ENCODE peak calls at places on chromosomes 1 and 21, in four cellular contexts. H is K562, E is A549, F is H1. Q is an unnamed sample.

GRCh38 chr1:186819140-186819539 is 9.6 kb upstream of the PLA2G4A start:
- DNase-seq in H (no peak), E (no peak), F (no peak), Q (no peak)

GRCh38 chr21:43349644-43350043 is 77.3 kb downstream of the SIK1 start:
- DNase-seq in H (no peak), E (no peak), F (no peak), Q (no peak)

GRCh38 chr1:28111157-28111556 is 22.7 kb upstream of the EYA3 start:
- DNase-seq in H (no peak), E (no peak), F (no peak), Q (no peak)

GRCh38 chr1:201593200-201593828 is 54.4 kb downstream of the NAV1 start:
- DNase-seq in H (no peak), E (peak; percentile 28), F (no peak), Q (no peak)

GRCh38 chr1:88302843-88303486 is 381.1 kb upstream of the PKN2 start:
- DNase-seq in H (no peak), E (no peak), F (no peak), Q (peak; percentile 8)

GRCh38 chr1:74732960-74733615 is at the start of the genes CRYZ and TYW3:
- DNase-seq in H (peak; percentile 75), E (peak; percentile 27), F (peak; percentile 81), Q (peak; percentile 91)

GRCh38 chr21:24265987-24266386 is 1341.3 kb downstream of the MRPL39 start:
- DNase-seq in H (no peak), E (no peak), F (no peak), Q (no peak)

GRCh38 chr1:229349463-229350385 is 6.9 kb upstream of the CCSAP start:
- DNase-seq in H (no peak), E (no peak), F (no peak), Q (no peak)

GRCh38 chr1:168719306-168720111 is 9.5 kb downstream of the DPT start:
- DNase-seq in H (no peak), E (peak; percentile 68), F (no peak), Q (peak; percentile 15)

GRCh38 chr1:60280256-60280655 is 206.7 kb upstream of the C1orf87 start:
- DNase-seq in H (no peak), E (no peak), F (no peak), Q (no peak)

GRCh38 chr1:158649052-158649451 is 37.5 kb downstream of the SPTA1 start:
- DNase-seq in H (no peak), E (no peak), F (no peak), Q (no peak)

GRCh38 chr1:226799634-226800281 is 60.7 kb upstream of the ITPKB start:
- DNase-seq in H (no peak), E (no peak), F (no peak), Q (no peak)

GRCh38 chr1:108949044-108949443 is 14.2 kb downstream of the CLCC1 start:
- DNase-seq in H (no peak), E (no peak), F (no peak), Q (no peak)

GRCh38 chr1:35633526-35633925 is 7.8 kb downstream of the PSMB2 start:
- DNase-seq in H (no peak), E (no peak), F (no peak), Q (no peak)

GRCh38 chr1:35629051-35629450 is 12.3 kb downstream of the PSMB2 start:
- DNase-seq in H (no peak), E (no peak), F (no peak), Q (peak; percentile 20)

DNA sequence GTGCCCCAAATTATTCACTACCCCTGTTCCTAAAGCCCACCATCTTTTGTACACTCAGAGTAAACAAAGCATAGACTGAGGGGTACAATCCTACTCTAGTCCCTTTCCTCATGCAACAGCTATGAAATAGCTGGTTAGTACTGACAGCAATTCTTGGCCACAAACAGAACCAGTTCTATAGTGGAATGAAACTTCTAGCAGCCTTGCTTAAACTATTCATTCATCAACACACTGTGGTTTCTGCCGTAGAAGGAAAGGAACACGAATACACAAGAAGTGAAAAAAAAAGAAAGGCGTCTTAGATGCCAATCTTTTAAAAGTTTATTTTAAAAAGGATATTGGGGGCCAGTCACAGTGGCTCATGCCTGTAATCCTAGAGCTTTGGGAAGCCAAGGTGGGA is 9.9 kb downstream of the PSMB2 start:
- DNase-seq in H (no peak), E (no peak), F (no peak), Q (no peak)
- H3K4me2 ChIP-seq in H (no peak overlapping the region), E (no peak overlapping the region), F (no peak overlapping the region), Q (no peak overlapping the region)

GRCh38 chr1:24803220-24803619 is 58.0 kb downstream of the CLIC4 start:
- DNase-seq in H (no peak), E (no peak), F (no peak), Q (no peak)

GRCh38 chr1:24803987-24804530 is 58.8 kb downstream of the CLIC4 start:
- DNase-seq in H (peak; percentile 20), E (no peak), F (no peak), Q (no peak)

GRCh38 chr1:24806588-24806987 is 61.3 kb downstream of the CLIC4 start:
- DNase-seq in H (no peak), E (no peak), F (no peak), Q (no peak)

GRCh38 chr1:24801169-24801568 is 55.9 kb downstream of the CLIC4 start:
- DNase-seq in H (no peak), E (no peak), F (no peak), Q (no peak)

DNA sequence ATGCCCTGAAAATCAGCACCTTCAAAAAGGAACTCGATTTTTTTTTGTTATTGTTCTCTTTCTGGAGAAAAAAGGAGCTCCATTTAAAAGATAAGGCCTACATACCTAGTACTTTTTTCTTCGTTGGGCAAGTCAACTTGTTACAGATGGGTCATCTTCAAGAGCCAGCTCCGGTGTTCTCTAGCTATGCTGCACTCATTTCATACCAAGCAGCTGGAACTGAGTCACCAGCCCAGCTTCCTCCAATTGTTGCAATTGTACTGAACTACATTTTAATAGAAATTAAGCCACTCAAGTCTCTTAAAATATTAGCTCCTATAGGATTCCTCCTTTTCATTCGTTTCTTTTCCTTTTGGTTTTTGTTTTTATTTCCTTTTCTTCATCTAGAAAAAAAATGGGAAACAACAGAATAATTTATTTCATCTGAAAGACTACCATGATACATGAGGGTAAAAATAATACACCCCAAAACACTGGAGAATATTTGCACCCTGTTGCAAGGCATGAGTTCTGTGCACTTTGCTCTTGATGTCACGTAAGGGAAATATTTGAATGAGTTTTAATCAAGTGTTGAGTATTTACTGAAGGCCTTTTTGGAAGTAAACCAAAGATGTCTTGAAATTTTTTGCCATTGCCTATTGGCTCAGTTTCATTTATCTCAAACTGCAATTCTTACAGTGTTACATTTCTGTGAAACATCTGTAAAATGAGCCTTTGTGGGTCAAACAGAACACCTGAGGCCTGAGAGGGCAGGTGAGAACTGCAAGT is 60.5 kb downstream of the CLIC4 start:
- DNase-seq in H (no peak), E (no peak), F (no peak), Q (no peak)
- TF ChIP-seq RNF2 in H (no peak), E (no peak), F (no peak), Q (no peak)

DNA sequence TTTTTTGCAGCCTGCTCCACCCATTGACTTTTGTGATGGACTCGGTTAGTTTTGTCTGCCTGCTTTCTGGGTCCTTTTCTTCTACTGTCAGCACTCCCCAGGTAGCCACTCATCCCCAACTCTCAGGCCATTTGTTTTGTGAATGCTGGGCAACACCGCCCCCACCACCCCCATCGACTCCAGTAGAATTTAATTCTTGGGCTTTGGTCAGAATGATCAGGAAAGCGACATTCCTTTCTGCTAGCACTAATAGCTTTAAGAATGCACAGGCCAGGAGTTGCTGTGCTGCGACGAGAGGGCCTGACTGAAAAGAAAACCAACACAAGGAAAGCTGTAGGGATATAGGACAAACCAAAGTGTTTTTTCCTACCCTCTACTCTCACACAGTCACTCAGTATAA is 144.4 kb downstream of the CDC7 start:
- DNase-seq in H (no peak), E (no peak), F (no peak), Q (no peak)
- H3K4me2 ChIP-seq in H (no peak overlapping the region), E (no peak overlapping the region), F (peak overlapping the region; percentile 67), Q (no peak overlapping the region)

DNA sequence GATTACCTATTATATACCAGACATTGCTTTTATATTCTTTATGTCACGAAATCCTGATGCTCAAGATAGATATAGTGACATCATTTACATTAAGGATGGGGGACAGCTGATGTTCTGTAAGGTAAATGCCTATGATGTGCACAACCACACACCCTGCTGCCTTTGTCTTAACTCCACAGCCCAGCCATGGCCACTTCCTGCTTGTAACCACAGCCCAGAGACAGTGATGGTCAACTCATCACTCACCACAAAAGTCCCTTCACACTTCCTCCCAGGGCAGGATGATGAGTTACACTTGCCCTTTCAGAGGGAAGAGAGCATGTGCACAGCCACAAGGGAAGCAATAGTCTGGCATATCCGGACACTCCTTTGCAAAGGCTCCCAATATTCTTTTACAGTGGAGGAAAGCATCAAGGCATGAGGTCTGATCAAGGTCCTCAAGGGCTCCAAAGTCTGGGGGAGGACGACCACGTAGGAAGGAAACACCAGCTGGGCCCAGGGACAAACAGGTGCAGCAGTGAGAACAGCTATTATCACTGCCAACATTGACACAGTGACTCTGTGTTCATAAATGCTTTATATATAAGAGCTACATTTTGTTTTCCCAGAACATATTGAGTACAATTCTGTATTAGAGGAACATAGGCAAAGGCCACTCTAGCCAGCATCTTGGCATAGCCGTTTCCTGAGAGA is 53.8 kb downstream of the PLPP3 start:
- DNase-seq in H (no peak), E (no peak), F (no peak), Q (no peak)
- TF ChIP-seq RNF2 in H (no peak), E (no peak), F (no peak), Q (no peak)

GRCh38 chr1:118185083-118185899 is at the start of gene SPAG17:
- DNase-seq in H (peak; percentile 79), E (peak; percentile 4), F (peak; percentile 95), Q (no peak)
- H3K4me2 ChIP-seq in H (peak within 1 kb of the TSS; percentile 80), E (peak within 1 kb of the TSS; percentile 72), F (peak within 1 kb of the TSS; percentile 75), Q (no peak within 1 kb of the TSS)

DNA sequence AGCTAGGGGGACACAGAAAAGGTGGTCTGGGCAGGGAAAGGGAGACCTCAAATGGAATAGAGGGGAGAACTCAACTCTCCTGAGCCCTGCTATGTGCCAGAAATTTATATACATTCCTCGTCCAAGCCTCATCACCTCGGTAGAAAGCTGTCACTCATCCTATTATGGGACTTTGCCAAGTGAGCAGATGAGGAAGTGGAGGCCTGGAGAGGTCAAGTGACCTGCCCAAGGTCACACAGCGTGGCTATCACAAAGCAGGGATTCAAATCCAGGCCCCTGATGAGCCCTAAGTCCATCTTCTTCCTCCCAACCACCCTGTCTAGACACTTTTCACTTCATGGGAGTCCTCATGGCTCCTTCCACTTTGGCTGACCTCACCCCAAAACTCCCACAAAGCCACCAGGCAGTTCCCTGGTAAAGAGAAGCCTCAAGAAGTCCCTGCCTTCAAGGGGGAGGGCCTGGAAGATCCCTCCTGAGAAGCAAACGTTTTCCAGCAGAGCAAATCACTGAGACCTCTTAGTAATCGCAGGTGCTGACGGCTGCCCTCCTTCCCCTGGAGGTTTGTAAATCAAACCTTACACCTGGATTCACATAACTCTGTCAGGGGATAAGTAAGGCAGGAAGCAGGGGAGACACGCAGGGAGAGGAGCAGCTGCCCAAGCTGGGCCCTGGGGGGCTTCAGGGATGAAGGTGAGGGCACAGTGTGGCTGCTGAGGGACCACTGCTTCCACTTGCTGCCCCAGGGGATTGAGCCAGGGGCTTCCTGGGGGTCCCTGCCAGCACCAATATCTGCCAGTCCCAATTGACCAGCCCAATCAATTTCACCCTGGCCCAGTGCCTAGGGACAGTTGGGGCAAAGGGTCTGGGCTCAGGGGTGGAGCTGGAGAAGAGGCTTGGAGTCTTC is 351.2 kb downstream of the MATN1 start:
- DNase-seq in H (no peak), E (no peak), F (peak; percentile 35), Q (no peak)
- TF ChIP-seq RNF2 in H (no peak), E (no peak), F (no peak), Q (no peak)

GRCh38 chr1:165903672-165904071 is 76.3 kb downstream of the UCK2 start:
- DNase-seq in H (no peak), E (no peak), F (no peak), Q (no peak)
- H3K4me2 ChIP-seq in H (no peak overlapping the region), E (no peak overlapping the region), F (no peak overlapping the region), Q (no peak overlapping the region)